ENCODE peak calls at places on chromosomes 2 and 18, in ten cellular contexts. Z is T-cell; R is CD4-positive, alpha-beta T cell; T is T-helper 2 cell; W is activated naive CD4-positive, alpha-beta T cell treated with anti-CD3 and anti-CD28 coated beads for 36 hours; A is SK-N-DZ; I is hippocampal formation; Y is sciatic nerve; O is retina; E is AG08396. X is an unnamed sample.

GRCh38 chr2:144780983-144781382 is 261.1 kb upstream of the ZEB2 start:
- DNase-seq in Z (no peak), R (no peak), T (no peak), W (no peak), A (no peak), I (no peak), Y (no peak), O (no peak), E (no peak), X (no peak)

GRCh38 chr2:26067980-26068507 is 34.2 kb downstream of the RAB10 start:
- DNase-seq in Z (no peak), R (no peak), T (no peak), W (no peak), A (no peak), I (no peak), Y (no peak), O (no peak), E (no peak), X (no peak)

GRCh38 chr2:240876035-240876474 is 7.4 kb downstream of the AGXT start:
- DNase-seq in Z (no peak), R (no peak), T (no peak), W (no peak), A (no peak), I (no peak), Y (no peak), O (no peak), E (no peak), X (no peak)

GRCh38 chr2:168244318-168244717 is 3.1 kb downstream of the STK39 start:
- DNase-seq in Z (peak), R (peak), T (peak), W (peak), A (no peak), I (no peak), Y (no peak), O (no peak), E (no peak), X (no peak)

GRCh38 chr18:26503382-26503781 is 45.0 kb downstream of the KCTD1 start:
- DNase-seq in Z (no peak), R (no peak), T (no peak), W (no peak), A (no peak), I (no peak), Y (no peak), O (peak), E (no peak), X (no peak)

GRCh38 chr18:51051105-51051712 is 21.2 kb downstream of the SMAD4 start:
- DNase-seq in Z (peak), R (no peak), T (peak), W (no peak), A (peak), I (no peak), Y (no peak), O (peak), E (no peak), X (no peak)

GRCh38 chr2:61415265-61415664 is 55.6 kb downstream of the USP34 start:
- DNase-seq in Z (no peak), R (no peak), T (no peak), W (no peak), A (no peak), I (no peak), Y (no peak), O (no peak), E (no peak), X (no peak)

GRCh38 chr2:219352448-219353023 is 20.0 kb upstream of the RESP18 start:
- DNase-seq in Z (peak), R (peak), T (peak), W (peak), A (peak), I (peak), Y (peak), O (peak), E (peak), X (peak)

GRCh38 chr2:203858176-203858575 is 9.4 kb upstream of the CTLA4 start:
- DNase-seq in Z (no peak), R (no peak), T (no peak), W (peak), A (no peak), I (no peak), Y (no peak), O (no peak), E (no peak), X (no peak)

GRCh38 chr18:5294618-5295230 is 802 bp downstream of the ZBTB14 start:
- DNase-seq in Z (peak), R (peak), T (peak), W (no peak), A (peak), I (peak), Y (peak), O (peak), E (no peak), X (peak)

GRCh38 chr2:36456227-36456788 is 100.7 kb downstream of the CRIM1 start:
- DNase-seq in Z (no peak), R (no peak), T (no peak), W (no peak), A (no peak), I (no peak), Y (peak), O (no peak), E (peak), X (peak)

GRCh38 chr2:136764397-136765255 is 719 bp upstream of the THSD7B start:
- DNase-seq in Z (no peak), R (no peak), T (no peak), W (peak), A (peak), I (no peak), Y (no peak), O (peak), E (no peak), X (no peak)

GRCh38 chr2:238160206-238161129 is 1.7 kb downstream of the ERFE start:
- DNase-seq in Z (no peak), R (no peak), T (no peak), W (peak), A (peak), I (no peak), Y (peak), O (peak), E (no peak), X (peak)

GRCh38 chr2:211132586-211132985 is 576.2 kb downstream of the CPS1 start:
- DNase-seq in Z (no peak), R (no peak), T (no peak), W (no peak), A (no peak), I (no peak), Y (no peak), O (no peak), E (no peak), X (no peak)

GRCh38 chr18:13183359-13183758 is 35.2 kb upstream of the LDLRAD4 start:
- DNase-seq in Z (no peak), R (no peak), T (no peak), W (no peak), A (no peak), I (no peak), Y (no peak), O (no peak), E (no peak), X (no peak)

GRCh38 chr2:237345891-237346640 is 67.9 kb downstream of the COL6A3 start:
- DNase-seq in Z (no peak), R (no peak), T (no peak), W (no peak), A (no peak), I (no peak), Y (no peak), O (no peak), E (no peak), X (no peak)

GRCh38 chr2:10614940-10615339 is 74.8 kb downstream of the NOL10 start:
- DNase-seq in Z (no peak), R (no peak), T (no peak), W (no peak), A (no peak), I (no peak), Y (no peak), O (no peak), E (no peak), X (no peak)

GRCh38 chr2:220043155-220043992 is 415.9 kb downstream of the SLC4A3 start:
- DNase-seq in Z (no peak), R (no peak), T (no peak), W (no peak), A (no peak), I (no peak), Y (no peak), O (no peak), E (peak), X (no peak)

GRCh38 chr2:235647264-235647663 is 153.4 kb downstream of the AGAP1 start:
- DNase-seq in Z (no peak), R (no peak), T (no peak), W (no peak), A (no peak), I (no peak), Y (no peak), O (no peak), E (no peak), X (no peak)

GRCh38 chr2:20361903-20362302 is 11.3 kb upstream of the PUM2 start:
- DNase-seq in Z (no peak), R (no peak), T (no peak), W (no peak), A (peak), I (no peak), Y (no peak), O (no peak), E (no peak), X (no peak)

GRCh38 chr2:157311706-157312105 is 13.9 kb downstream of the ERMN start:
- DNase-seq in Z (no peak), R (no peak), T (no peak), W (no peak), A (no peak), I (no peak), Y (no peak), O (no peak), E (no peak), X (no peak)

GRCh38 chr18:58590231-58590630 is 38.7 kb downstream of the ALPK2 start:
- DNase-seq in Z (no peak), R (no peak), T (no peak), W (no peak), A (no peak), I (no peak), Y (no peak), O (no peak), E (peak), X (no peak)